ENCODE peak calls at places on chromosomes 13 and 19, in eight cellular contexts. One of them, this sample, is unnamed.

GRCh38 chr13:73248711-73249580 is 190.1 kb downstream of the KLF5 start:
- DNase-seq in H1: peak
- DNase-seq in HCT116: peak
- DNase-seq in astrocyte: no peak
- DNase-seq in IMR-90: peak
- DNase-seq in heart left ventricle: no peak
- DNase-seq in keratinocyte: peak
- DNase-seq in endothelial cell of umbilical vein: no peak
- DNase-seq in this sample: peak

GRCh38 chr13:112679932-112680677 is 9.7 kb upstream of the ATP11A start:
- DNase-seq in H1: no peak
- DNase-seq in HCT116: no peak
- DNase-seq in astrocyte: no peak
- DNase-seq in IMR-90: no peak
- DNase-seq in heart left ventricle: no peak
- DNase-seq in keratinocyte: no peak
- DNase-seq in endothelial cell of umbilical vein: no peak
- DNase-seq in this sample: no peak

GRCh38 chr19:39745645-39746044 is 7.8 kb upstream of the CLC start:
- DNase-seq in H1: no peak
- DNase-seq in HCT116: no peak
- DNase-seq in astrocyte: no peak
- DNase-seq in IMR-90: no peak
- DNase-seq in heart left ventricle: no peak
- DNase-seq in keratinocyte: no peak
- DNase-seq in endothelial cell of umbilical vein: no peak
- DNase-seq in this sample: no peak

GRCh38 chr13:74246398-74246975 is 112.3 kb upstream of the KLF12 start:
- DNase-seq in H1: no peak
- DNase-seq in HCT116: no peak
- DNase-seq in astrocyte: peak
- DNase-seq in IMR-90: peak
- DNase-seq in heart left ventricle: peak
- DNase-seq in keratinocyte: no peak
- DNase-seq in endothelial cell of umbilical vein: peak
- DNase-seq in this sample: no peak

GRCh38 chr13:99386911-99387788 is 80.0 kb upstream of the GPR183 start:
- DNase-seq in H1: peak
- DNase-seq in HCT116: peak
- DNase-seq in astrocyte: no peak
- DNase-seq in IMR-90: no peak
- DNase-seq in heart left ventricle: no peak
- DNase-seq in keratinocyte: no peak
- DNase-seq in endothelial cell of umbilical vein: peak
- DNase-seq in this sample: peak

GRCh38 chr13:51328488-51328887 is 11.0 kb upstream of the SERPINE3 start:
- DNase-seq in H1: peak
- DNase-seq in HCT116: no peak
- DNase-seq in astrocyte: no peak
- DNase-seq in IMR-90: no peak
- DNase-seq in heart left ventricle: no peak
- DNase-seq in keratinocyte: no peak
- DNase-seq in endothelial cell of umbilical vein: no peak
- DNase-seq in this sample: no peak

GRCh38 chr13:73576291-73576690 is 517.5 kb downstream of the KLF5 start:
- DNase-seq in H1: no peak
- DNase-seq in HCT116: no peak
- DNase-seq in astrocyte: no peak
- DNase-seq in IMR-90: no peak
- DNase-seq in heart left ventricle: no peak
- DNase-seq in keratinocyte: no peak
- DNase-seq in endothelial cell of umbilical vein: no peak
- DNase-seq in this sample: no peak

GRCh38 chr13:109389456-109389855 is 396.9 kb downstream of the IRS2 start:
- DNase-seq in H1: no peak
- DNase-seq in HCT116: no peak
- DNase-seq in astrocyte: peak
- DNase-seq in IMR-90: peak
- DNase-seq in heart left ventricle: no peak
- DNase-seq in keratinocyte: no peak
- DNase-seq in endothelial cell of umbilical vein: no peak
- DNase-seq in this sample: no peak

GRCh38 chr19:53076984-53077383 is 26.2 kb downstream of the ZNF160 start:
- DNase-seq in H1: peak
- DNase-seq in HCT116: no peak
- DNase-seq in astrocyte: peak
- DNase-seq in IMR-90: peak
- DNase-seq in heart left ventricle: peak
- DNase-seq in keratinocyte: no peak
- DNase-seq in endothelial cell of umbilical vein: peak
- DNase-seq in this sample: no peak

GRCh38 chr13:29892149-29892548 is 41.7 kb upstream of the UBL3 start:
- DNase-seq in H1: no peak
- DNase-seq in HCT116: no peak
- DNase-seq in astrocyte: no peak
- DNase-seq in IMR-90: no peak
- DNase-seq in heart left ventricle: no peak
- DNase-seq in keratinocyte: no peak
- DNase-seq in endothelial cell of umbilical vein: no peak
- DNase-seq in this sample: no peak

GRCh38 chr19:49409441-49410029 is 13.7 kb downstream of the PTH2 start:
- DNase-seq in H1: no peak
- DNase-seq in HCT116: no peak
- DNase-seq in astrocyte: no peak
- DNase-seq in IMR-90: no peak
- DNase-seq in heart left ventricle: no peak
- DNase-seq in keratinocyte: no peak
- DNase-seq in endothelial cell of umbilical vein: no peak
- DNase-seq in this sample: no peak

GRCh38 chr13:102402292-102402691 is 444 bp upstream of the FGF14 start:
- DNase-seq in H1: peak
- DNase-seq in HCT116: no peak
- DNase-seq in astrocyte: peak
- DNase-seq in IMR-90: peak
- DNase-seq in heart left ventricle: peak
- DNase-seq in keratinocyte: no peak
- DNase-seq in endothelial cell of umbilical vein: no peak
- DNase-seq in this sample: no peak

GRCh38 chr13:80214521-80214941 is 126.4 kb downstream of the SPRY2 start:
- DNase-seq in H1: no peak
- DNase-seq in HCT116: no peak
- DNase-seq in astrocyte: peak
- DNase-seq in IMR-90: peak
- DNase-seq in heart left ventricle: no peak
- DNase-seq in keratinocyte: no peak
- DNase-seq in endothelial cell of umbilical vein: no peak
- DNase-seq in this sample: no peak

GRCh38 chr13:73075546-73075945 is 16.7 kb downstream of the KLF5 start:
- DNase-seq in H1: no peak
- DNase-seq in HCT116: no peak
- DNase-seq in astrocyte: no peak
- DNase-seq in IMR-90: no peak
- DNase-seq in heart left ventricle: no peak
- DNase-seq in keratinocyte: no peak
- DNase-seq in endothelial cell of umbilical vein: no peak
- DNase-seq in this sample: no peak

GRCh38 chr13:67515895-67516294 is 285.8 kb upstream of the PCDH9 start:
- DNase-seq in H1: no peak
- DNase-seq in HCT116: no peak
- DNase-seq in astrocyte: peak
- DNase-seq in IMR-90: peak
- DNase-seq in heart left ventricle: no peak
- DNase-seq in keratinocyte: no peak
- DNase-seq in endothelial cell of umbilical vein: no peak
- DNase-seq in this sample: no peak

DNA sequence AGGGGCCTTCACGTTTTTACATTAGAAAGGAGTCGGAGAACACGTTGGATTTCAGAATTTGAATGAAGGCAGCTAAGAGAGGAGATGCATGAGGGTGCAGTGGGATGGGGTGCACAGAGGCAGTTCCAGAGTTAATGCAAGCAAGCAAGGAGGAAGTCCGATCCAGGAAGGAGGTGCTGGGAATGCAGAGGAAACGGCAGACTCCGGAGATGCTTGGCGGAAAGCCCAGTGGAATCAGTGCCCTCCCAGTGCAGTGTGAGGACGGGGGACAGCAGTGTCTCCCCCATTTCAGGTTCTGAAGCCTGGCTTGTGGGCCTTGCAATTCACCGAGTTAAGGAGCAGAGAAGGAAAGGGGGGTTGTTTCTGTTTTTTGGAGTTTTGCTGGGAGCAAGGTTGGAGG is 100.4 kb downstream of the COL4A2 start:
- DNase-seq in H1: no peak
- DNase-seq in HCT116: no peak
- DNase-seq in astrocyte: no peak
- DNase-seq in IMR-90: no peak
- DNase-seq in heart left ventricle: no peak
- DNase-seq in keratinocyte: no peak
- DNase-seq in endothelial cell of umbilical vein: peak
- DNase-seq in this sample: no peak
- H3K27ac ChIP-seq in H1: no peak
- H3K27ac ChIP-seq in HCT116: no peak
- H3K27ac ChIP-seq in astrocyte: peak
- H3K27ac ChIP-seq in IMR-90: peak
- H3K27ac ChIP-seq in heart left ventricle: no peak
- H3K27ac ChIP-seq in keratinocyte: no peak
- H3K27ac ChIP-seq in endothelial cell of umbilical vein: peak
- H3K27ac ChIP-seq in this sample: no peak

DNA sequence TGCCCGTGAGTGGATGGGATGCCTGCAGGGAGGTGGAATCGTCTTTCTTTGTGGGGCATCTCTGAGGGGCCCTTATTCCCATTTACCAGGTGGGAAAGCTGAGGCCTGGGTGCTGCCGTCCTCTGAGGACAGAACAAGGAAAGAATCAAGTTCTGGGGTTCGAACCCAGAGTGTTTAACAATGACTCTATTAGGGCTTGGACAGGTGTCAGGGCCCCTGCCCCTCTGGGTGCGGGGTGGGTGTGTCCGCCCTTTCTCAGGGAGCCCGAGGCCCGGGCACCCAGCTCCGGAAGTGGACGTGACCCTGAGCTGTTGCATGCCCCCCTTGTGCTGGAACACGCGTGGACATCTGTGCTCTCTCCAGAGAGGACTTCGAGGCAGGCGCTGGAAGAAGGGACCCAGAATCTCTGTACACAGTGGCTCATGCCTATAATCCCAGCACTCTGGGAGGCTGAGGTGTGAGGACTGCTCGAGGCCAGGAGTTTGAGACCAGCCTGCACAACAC is 10.8 kb downstream of the NDUFA11 start:
- DNase-seq in H1: no peak
- DNase-seq in HCT116: no peak
- DNase-seq in astrocyte: no peak
- DNase-seq in IMR-90: no peak
- DNase-seq in heart left ventricle: no peak
- DNase-seq in keratinocyte: no peak
- DNase-seq in endothelial cell of umbilical vein: no peak
- DNase-seq in this sample: no peak
- TF ChIP-seq CTCF in H1: no peak
- TF ChIP-seq CTCF in HCT116: no peak
- TF ChIP-seq CTCF in astrocyte: no peak
- TF ChIP-seq CTCF in IMR-90: no peak
- TF ChIP-seq CTCF in heart left ventricle: no peak
- TF ChIP-seq CTCF in keratinocyte: no peak
- TF ChIP-seq CTCF in endothelial cell of umbilical vein: no peak
- TF ChIP-seq CTCF in this sample: no peak

GRCh38 chr13:27967736-27968315 is 1.3 kb downstream of the CDX2 start:
- DNase-seq in H1: no peak
- DNase-seq in HCT116: no peak
- DNase-seq in astrocyte: no peak
- DNase-seq in IMR-90: no peak
- DNase-seq in heart left ventricle: no peak
- DNase-seq in keratinocyte: no peak
- DNase-seq in endothelial cell of umbilical vein: no peak
- DNase-seq in this sample: no peak
- H3K27ac ChIP-seq in H1: no peak
- H3K27ac ChIP-seq in HCT116: peak
- H3K27ac ChIP-seq in astrocyte: no peak
- H3K27ac ChIP-seq in IMR-90: no peak
- H3K27ac ChIP-seq in heart left ventricle: no peak
- H3K27ac ChIP-seq in keratinocyte: no peak
- H3K27ac ChIP-seq in endothelial cell of umbilical vein: no peak
- H3K27ac ChIP-seq in this sample: no peak

GRCh38 chr13:97200081-97200942 is 21.8 kb upstream of the MBNL2 start:
- DNase-seq in H1: no peak
- DNase-seq in HCT116: no peak
- DNase-seq in astrocyte: no peak
- DNase-seq in IMR-90: peak
- DNase-seq in heart left ventricle: no peak
- DNase-seq in keratinocyte: no peak
- DNase-seq in endothelial cell of umbilical vein: no peak
- DNase-seq in this sample: no peak

GRCh38 chr13:97199451-97199850 is 22.7 kb upstream of the MBNL2 start:
- DNase-seq in H1: no peak
- DNase-seq in HCT116: no peak
- DNase-seq in astrocyte: no peak
- DNase-seq in IMR-90: no peak
- DNase-seq in heart left ventricle: no peak
- DNase-seq in keratinocyte: no peak
- DNase-seq in endothelial cell of umbilical vein: no peak
- DNase-seq in this sample: no peak

GRCh38 chr13:97205971-97206370 is 16.2 kb upstream of the MBNL2 start:
- DNase-seq in H1: no peak
- DNase-seq in HCT116: no peak
- DNase-seq in astrocyte: peak
- DNase-seq in IMR-90: peak
- DNase-seq in heart left ventricle: no peak
- DNase-seq in keratinocyte: no peak
- DNase-seq in endothelial cell of umbilical vein: peak
- DNase-seq in this sample: no peak

GRCh38 chr13:97205465-97205864 is 16.7 kb upstream of the MBNL2 start:
- DNase-seq in H1: no peak
- DNase-seq in HCT116: no peak
- DNase-seq in astrocyte: no peak
- DNase-seq in IMR-90: no peak
- DNase-seq in heart left ventricle: no peak
- DNase-seq in keratinocyte: no peak
- DNase-seq in endothelial cell of umbilical vein: no peak
- DNase-seq in this sample: no peak

DNA sequence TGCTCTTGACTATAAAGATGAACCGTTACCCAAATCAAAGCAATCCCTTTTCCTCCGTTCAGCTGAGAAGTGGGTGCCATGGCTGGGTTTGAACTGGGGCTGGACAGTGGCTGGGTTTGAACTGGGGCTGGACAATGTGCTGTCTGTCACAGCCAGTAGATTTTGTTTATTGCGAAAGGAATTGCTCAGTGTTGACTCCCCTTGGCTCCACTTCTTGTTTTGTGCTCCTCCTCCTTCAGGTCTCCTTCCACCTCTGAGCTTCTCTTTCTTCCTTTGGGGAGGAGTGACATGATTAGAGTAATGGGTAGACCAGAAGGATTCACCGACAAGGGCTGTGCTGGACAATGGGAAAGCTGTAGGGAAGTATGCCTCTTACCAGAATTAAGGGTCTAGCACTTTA is 19.4 kb upstream of the MBNL2 start:
- DNase-seq in H1: no peak
- DNase-seq in HCT116: no peak
- DNase-seq in astrocyte: no peak
- DNase-seq in IMR-90: no peak
- DNase-seq in heart left ventricle: no peak
- DNase-seq in keratinocyte: no peak
- DNase-seq in endothelial cell of umbilical vein: no peak
- DNase-seq in this sample: no peak
- TF ChIP-seq CTCF in H1: no peak
- TF ChIP-seq CTCF in HCT116: no peak
- TF ChIP-seq CTCF in astrocyte: no peak
- TF ChIP-seq CTCF in IMR-90: no peak
- TF ChIP-seq CTCF in heart left ventricle: no peak
- TF ChIP-seq CTCF in keratinocyte: no peak
- TF ChIP-seq CTCF in endothelial cell of umbilical vein: no peak
- TF ChIP-seq CTCF in this sample: no peak

GRCh38 chr19:33194884-33195710 is 967 bp downstream of the LRP3 start:
- DNase-seq in H1: no peak
- DNase-seq in HCT116: no peak
- DNase-seq in astrocyte: no peak
- DNase-seq in IMR-90: peak
- DNase-seq in heart left ventricle: no peak
- DNase-seq in keratinocyte: no peak
- DNase-seq in endothelial cell of umbilical vein: no peak
- DNase-seq in this sample: no peak
- H3K27ac ChIP-seq in H1: no peak
- H3K27ac ChIP-seq in HCT116: peak
- H3K27ac ChIP-seq in astrocyte: no peak
- H3K27ac ChIP-seq in IMR-90: peak
- H3K27ac ChIP-seq in heart left ventricle: no peak
- H3K27ac ChIP-seq in keratinocyte: no peak
- H3K27ac ChIP-seq in endothelial cell of umbilical vein: no peak
- H3K27ac ChIP-seq in this sample: no peak